ENCODE peak calls at places on chromosomes 3 and 15, in seven cellular contexts. E is mammary epithelial cell; R is MM.1S; O is neuronal stem cell; Q is CD8-positive, alpha-beta T cell; Z is HCT116; W is brain microvascular endothelial cell. Y is an unnamed sample. For H3K27me3, the result is how much of the 10 kb centered on the place peaks cover.

GRCh38 chr3:79410136-79410535 is 357.7 kb downstream of the ROBO1 start:
- DNase-seq in Z (no peak), W (no peak), E (no peak), O (no peak), R (no peak), Q (no peak), Y (no peak)

GRCh38 chr3:159499031-159499793 is 489.4 kb upstream of the IL12A start:
- DNase-seq in E (peak), Q (no peak), Z (no peak), O (no peak), W (peak), R (no peak), Y (no peak)

GRCh38 chr3:72034956-72035355 is 250.0 kb upstream of the PROK2 start:
- DNase-seq in W (no peak), E (no peak), O (no peak), Z (no peak), R (no peak), Q (no peak), Y (no peak)

GRCh38 chr15:90126457-90127435 is 24.5 kb upstream of the IDH2 start:
- DNase-seq in W (no peak), Z (no peak), O (no peak), R (no peak), Q (no peak), E (no peak), Y (no peak)

GRCh38 chr3:142209655-142210054 is 15.7 kb downstream of the GK5 start:
- DNase-seq in Q (no peak), E (peak), R (no peak), Z (no peak), O (no peak), W (peak), Y (no peak)

GRCh38 chr3:38353151-38353550 is 6.6 kb downstream of the XYLB start:
- DNase-seq in R (no peak), W (peak), E (no peak), Z (no peak), Q (no peak), O (no peak), Y (no peak)

GRCh38 chr3:191985691-191986090 is 524.7 kb downstream of the PYDC2 start:
- DNase-seq in O (no peak), W (no peak), Z (no peak), Q (no peak), R (no peak), E (no peak), Y (no peak)

GRCh38 chr3:121724130-121724529 is 25.4 kb downstream of the GOLGB1 start:
- DNase-seq in W (no peak), Q (no peak), O (no peak), E (no peak), Z (no peak), R (peak), Y (no peak)

GRCh38 chr15:100763764-100764750 is 115.6 kb upstream of the ALDH1A3 start:
- DNase-seq in O (no peak), E (no peak), R (no peak), Z (no peak), W (peak), Q (no peak), Y (no peak)

GRCh38 chr15:91890614-91891013 is 37.1 kb downstream of the SLCO3A1 start:
- DNase-seq in W (no peak), Z (peak), E (peak), R (no peak), Q (no peak), O (no peak), Y (no peak)

DNA sequence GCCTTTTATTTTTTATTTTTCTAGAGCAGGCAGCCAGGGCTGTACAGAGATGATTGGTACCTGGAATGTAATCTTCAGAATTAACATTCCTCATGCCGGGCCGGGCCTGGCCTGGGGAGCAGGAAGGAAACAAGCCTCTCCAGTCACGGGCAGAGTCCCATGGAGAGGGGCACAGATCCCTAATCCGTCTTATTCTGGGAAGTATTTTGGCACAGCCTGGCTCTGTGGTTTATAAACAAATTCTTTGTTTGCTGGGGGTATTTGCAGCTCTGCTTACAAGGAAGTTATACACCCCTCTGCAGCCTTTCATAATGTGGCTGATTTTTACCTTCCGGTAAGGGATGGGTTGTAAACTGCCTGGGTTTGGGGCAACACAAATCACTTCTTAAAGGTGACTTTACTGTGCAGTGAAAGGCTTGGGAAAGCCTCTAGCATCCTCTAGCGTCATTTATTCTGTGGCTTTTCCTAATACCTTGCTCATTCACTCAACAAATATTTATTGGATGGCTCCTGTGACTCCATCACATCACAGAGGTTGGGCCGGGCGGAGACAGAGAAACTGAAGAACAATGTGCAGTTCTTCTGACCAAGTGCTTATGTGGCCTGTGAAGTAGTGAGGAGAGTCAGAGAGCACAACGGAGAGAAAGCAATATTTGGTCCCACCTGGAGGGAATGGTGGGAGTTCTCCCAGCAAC is 2.7 kb downstream of the SLC6A20 start:
- DNase-seq in Z (no peak), O (no peak), Q (no peak), E (peak), R (no peak), W (no peak), Y (no peak)
- H3K27me3 ChIP-seq in Z (under half), O (under half), Q (under half), E (under half), R (under half), W (half or more), Y (under half)

DNA sequence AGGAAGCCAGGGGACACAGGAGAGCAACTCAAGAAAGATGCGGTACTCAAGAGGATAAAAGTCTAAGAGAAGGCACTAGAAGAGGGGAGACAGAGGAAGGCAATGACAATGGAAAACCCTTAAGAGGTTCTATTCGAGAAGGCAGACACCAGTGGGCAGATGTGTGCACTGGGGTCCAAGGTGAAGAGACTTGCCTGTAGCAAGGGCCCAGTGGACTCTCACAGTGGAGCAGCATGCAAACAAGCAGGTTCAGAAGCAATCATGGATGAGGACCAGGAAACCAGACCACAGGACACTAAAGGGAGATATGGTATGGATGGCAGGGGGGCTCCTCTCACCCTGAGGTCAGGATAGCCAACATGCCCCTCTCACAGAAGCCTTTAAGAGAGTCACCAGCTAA is 2.7 kb downstream of the ADCY5 start:
- DNase-seq in W (no peak), O (no peak), E (no peak), Q (no peak), Z (no peak), R (no peak), Y (no peak)
- H3K4me3 ChIP-seq in W (no peak), O (no peak), E (no peak), Q (no peak), Z (no peak), R (no peak), Y (no peak)

GRCh38 chr15:32053717-32054116 is 23.4 kb downstream of the CHRNA7 start:
- DNase-seq in Q (no peak), E (no peak), O (no peak), R (no peak), Z (no peak), W (no peak), Y (no peak)
- H3K27ac ChIP-seq in Q (no peak), E (no peak), O (no peak), R (no peak), Z (no peak), W (no peak), Y (no peak)

GRCh38 chr3:43996379-43997301 is 245.0 kb upstream of the TOPAZ1 start:
- DNase-seq in W (no peak), R (peak), Q (no peak), Z (no peak), O (peak), E (peak), Y (no peak)
- H3K27me3 ChIP-seq in W (under half), R (under half), Q (half or more), Z (under half), O (half or more), E (under half), Y (under half)